ENCODE peak calls at places on chromosomes 16 and 17, in seven cellular contexts. X is cardiac muscle cell; N is uterus; R is CD8-positive, alpha-beta T cell; M is dorsolateral prefrontal cortex; A is brain microvascular endothelial cell; B is substantia nigra. P is an unnamed sample.

GRCh38 chr16:19696961-19697360 is 21.1 kb downstream of the KNOP1 start:
- DNase-seq in X (no peak), N (no peak), R (no peak), M (peak), A (no peak), B (no peak), P (peak)

GRCh38 chr17:67050476-67051154 is 6.3 kb downstream of the CACNG1 start:
- DNase-seq in X (no peak), N (no peak), R (no peak), M (no peak), A (no peak), B (no peak), P (no peak)

GRCh38 chr17:73363788-73364522 is 52.2 kb upstream of the CDC42EP4 start:
- DNase-seq in X (no peak), N (no peak), R (no peak), M (no peak), A (no peak), B (no peak), P (no peak)

GRCh38 chr16:75305364-75306101 is 54.1 kb upstream of the BCAR1 start:
- DNase-seq in X (peak), N (peak), R (peak), M (no peak), A (peak), B (no peak), P (no peak)

GRCh38 chr17:65389426-65389825 is 172.0 kb downstream of the AXIN2 start:
- DNase-seq in X (peak), N (no peak), R (no peak), M (no peak), A (peak), B (no peak), P (no peak)

GRCh38 chr17:55996826-55997225 is 156.4 kb upstream of the ANKFN1 start:
- DNase-seq in X (no peak), N (no peak), R (no peak), M (no peak), A (no peak), B (no peak), P (no peak)

GRCh38 chr17:45147102-45147580 is 1.1 kb upstream of the HEXIM1 start:
- DNase-seq in X (peak), N (no peak), R (no peak), M (peak), A (peak), B (no peak), P (peak)

GRCh38 chr17:705011-705410 is 9.6 kb downstream of the VPS53 start:
- DNase-seq in X (no peak), N (no peak), R (no peak), M (no peak), A (no peak), B (no peak), P (no peak)

GRCh38 chr16:8867483-8868271 is 1.1 kb downstream of the CARHSP1 start:
- DNase-seq in X (no peak), N (no peak), R (peak), M (no peak), A (no peak), B (no peak), P (no peak)

GRCh38 chr16:81266680-81267095 is 28.2 kb downstream of the BCO1 start:
- DNase-seq in X (peak), N (no peak), R (no peak), M (no peak), A (no peak), B (no peak), P (no peak)

GRCh38 chr17:63102034-63102433 is 136.0 kb downstream of the TANC2 start:
- DNase-seq in X (no peak), N (no peak), R (no peak), M (no peak), A (no peak), B (no peak), P (no peak)

GRCh38 chr17:38851434-38851833 is 2.1 kb downstream of the RPL23 start:
- DNase-seq in X (no peak), N (no peak), R (no peak), M (no peak), A (no peak), B (no peak), P (no peak)

GRCh38 chr16:3032624-3033023 is 4.1 kb downstream of the BICDL2 start:
- DNase-seq in X (no peak), N (no peak), R (no peak), M (no peak), A (no peak), B (no peak), P (no peak)

GRCh38 chr17:31007695-31008373 is 37.0 kb downstream of the RNF135 start:
- DNase-seq in X (no peak), N (no peak), R (no peak), M (no peak), A (no peak), B (no peak), P (no peak)

GRCh38 chr16:69927056-69927757 is 23.9 kb upstream of the CLEC18A start:
- DNase-seq in X (peak), N (peak), R (no peak), M (peak), A (peak), B (peak), P (peak)

GRCh38 chr17:38745545-38745944 is 2.6 kb downstream of the PCGF2 start:
- DNase-seq in X (no peak), N (no peak), R (no peak), M (no peak), A (no peak), B (no peak), P (no peak)

GRCh38 chr17:60745544-60745943 is 67.9 kb downstream of the BCAS3 start:
- DNase-seq in X (no peak), N (no peak), R (no peak), M (no peak), A (no peak), B (no peak), P (no peak)

DNA sequence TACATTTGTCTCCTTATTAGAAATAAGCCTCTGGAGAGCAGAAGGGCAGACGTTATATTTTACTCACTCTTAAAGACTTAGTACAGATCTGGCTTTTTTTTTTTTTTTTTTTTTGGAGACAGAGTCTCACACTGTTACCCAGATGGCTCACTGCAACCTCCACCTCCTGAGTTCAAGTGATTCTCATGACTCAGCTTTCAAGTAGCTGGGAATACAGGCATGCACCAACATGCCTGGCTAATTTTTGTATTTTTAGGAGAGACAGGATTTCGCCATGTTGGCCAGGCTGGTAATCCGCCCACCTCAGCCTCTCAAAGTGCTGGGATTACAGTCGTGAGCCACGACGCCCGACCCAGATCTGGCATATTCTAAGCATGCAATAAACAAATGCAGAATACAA is 36.4 kb upstream of the TMEM97 start:
- DNase-seq in X (peak), N (no peak), R (no peak), M (no peak), A (peak), B (no peak), P (no peak)
- H3K27ac ChIP-seq in X (no peak), N (no peak), R (no peak), M (no peak), A (peak), B (no peak), P (no peak)

GRCh38 chr16:67179421-67180080 is 4.2 kb downstream of the MATCAP1 start:
- DNase-seq in X (no peak), N (no peak), R (no peak), M (no peak), A (no peak), B (no peak), P (peak)
- H3K27ac ChIP-seq in X (no peak), N (no peak), R (no peak), M (no peak), A (no peak), B (no peak), P (no peak)

GRCh38 chr17:41930009-41930832 is at the start of gene ODAD4:
- DNase-seq in X (peak), N (peak), R (peak), M (peak), A (peak), B (peak), P (peak)
- H3K27ac ChIP-seq in X (peak), N (peak), R (peak), M (peak), A (peak), B (peak), P (peak)

GRCh38 chr16:88508868-88509748 is 56.0 kb downstream of the ZFPM1 start:
- DNase-seq in X (no peak), N (no peak), R (no peak), M (no peak), A (no peak), B (no peak), P (no peak)
- H3K27ac ChIP-seq in X (no peak), N (no peak), R (no peak), M (no peak), A (no peak), B (no peak), P (no peak)

GRCh38 chr17:16258916-16259315 is 41.9 kb downstream of the PIGL start:
- DNase-seq in X (peak), N (no peak), R (no peak), M (no peak), A (no peak), B (no peak), P (no peak)

GRCh38 chr17:16259926-16260325 is 42.9 kb downstream of the PIGL start:
- DNase-seq in X (no peak), N (no peak), R (no peak), M (peak), A (no peak), B (no peak), P (no peak)

GRCh38 chr17:16251556-16251955 is 34.5 kb downstream of the PIGL start:
- DNase-seq in X (no peak), N (no peak), R (no peak), M (no peak), A (no peak), B (no peak), P (no peak)

GRCh38 chr17:16251043-16251442 is 34.0 kb downstream of the PIGL start:
- DNase-seq in X (no peak), N (no peak), R (no peak), M (no peak), A (no peak), B (no peak), P (no peak)

DNA sequence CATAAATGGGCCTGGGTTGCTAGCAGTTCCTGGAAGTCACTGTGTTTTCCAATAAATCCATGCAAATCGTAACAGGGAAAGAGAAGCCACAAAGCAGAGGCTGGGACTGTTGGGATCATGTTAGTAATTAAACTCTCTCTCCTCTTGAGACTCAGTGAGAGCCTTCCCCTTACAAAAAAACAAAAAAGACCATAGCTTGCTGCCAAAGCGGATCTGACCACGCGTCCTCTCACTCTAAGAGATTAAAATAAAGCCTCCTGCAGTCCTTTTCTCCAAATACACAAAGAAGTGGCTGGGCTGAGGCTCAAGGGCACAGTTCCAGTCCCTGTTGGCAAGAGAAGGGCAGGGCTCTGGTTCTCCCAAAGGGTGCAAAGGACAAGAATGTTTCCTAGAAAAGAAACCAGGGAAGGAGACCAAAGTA is 38.5 kb downstream of the PIGL start:
- DNase-seq in X (peak), N (peak), R (no peak), M (peak), A (no peak), B (peak), P (no peak)
- H3K27ac ChIP-seq in X (peak), N (peak), R (no peak), M (no peak), A (no peak), B (peak), P (no peak)

DNA sequence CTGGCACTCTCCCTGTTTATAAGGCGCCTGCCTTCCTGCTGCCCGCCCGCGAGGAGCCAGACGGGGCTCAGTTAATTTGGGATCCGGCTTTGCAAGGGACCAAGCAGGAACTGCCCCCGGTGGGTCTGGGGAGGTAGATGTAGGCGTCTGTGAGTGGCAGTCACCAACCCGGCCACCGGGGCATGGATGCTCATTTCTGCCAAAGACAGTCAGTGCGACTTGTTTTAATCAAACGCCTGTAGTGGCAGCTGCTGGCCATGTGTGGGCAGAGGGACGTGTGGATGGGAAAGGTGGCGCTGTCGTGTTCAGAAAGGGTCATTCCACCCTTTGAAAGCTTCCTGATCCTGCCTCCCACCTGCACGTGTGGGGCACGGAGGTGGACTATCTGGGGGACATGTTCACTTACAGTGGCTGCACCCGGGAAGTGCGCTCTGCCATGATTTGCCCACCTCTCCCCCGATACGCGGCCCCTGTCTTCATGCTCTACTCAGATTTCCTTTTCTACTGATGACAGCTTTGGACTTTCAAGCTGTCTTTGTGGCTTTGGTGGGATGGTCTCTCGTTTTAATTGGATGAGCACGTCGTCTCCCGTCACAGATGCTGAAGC is 60.3 kb upstream of the CIBAR2 start:
- DNase-seq in X (no peak), N (no peak), R (no peak), M (peak), A (no peak), B (no peak), P (no peak)
- H3K27ac ChIP-seq in X (peak), N (peak), R (no peak), M (no peak), A (peak), B (no peak), P (no peak)

GRCh38 chr17:43987131-43988021 is 17.0 kb upstream of the NAGS start:
- DNase-seq in X (no peak), N (no peak), R (no peak), M (no peak), A (no peak), B (no peak), P (no peak)
- H3K27ac ChIP-seq in X (no peak), N (no peak), R (no peak), M (no peak), A (no peak), B (no peak), P (no peak)

DNA sequence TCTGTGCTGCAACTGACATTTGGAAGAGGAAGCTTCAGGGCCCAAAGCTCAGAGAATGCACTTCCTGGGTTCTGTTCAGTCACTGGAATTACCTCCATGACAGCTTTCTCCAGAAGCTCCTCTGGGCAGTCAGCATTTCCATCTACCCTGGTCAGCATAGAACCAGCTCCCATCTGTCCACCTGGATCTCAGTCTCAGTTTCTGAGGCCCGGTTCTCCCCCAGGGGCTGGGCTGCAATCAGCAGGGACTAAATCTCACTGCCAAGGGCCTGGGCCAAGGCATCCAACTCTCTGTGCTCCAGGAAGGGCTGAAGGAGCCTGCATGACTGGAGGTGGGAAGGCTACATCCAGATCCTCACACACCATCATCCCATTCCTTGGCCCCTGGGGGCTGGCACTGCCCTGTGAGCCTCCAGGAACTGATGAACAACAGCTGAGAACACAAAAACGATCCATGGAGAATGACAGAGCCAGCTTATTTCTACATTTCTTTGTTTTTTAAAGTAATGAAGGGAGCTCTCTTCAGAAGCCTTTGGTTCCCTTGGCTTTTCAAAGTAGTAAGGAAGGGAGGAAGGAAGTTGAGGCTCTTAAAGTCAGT is 66.3 kb upstream of the MRTFB start:
- DNase-seq in X (no peak), N (no peak), R (no peak), M (no peak), A (no peak), B (no peak), P (no peak)
- H3K27ac ChIP-seq in X (no peak), N (peak), R (no peak), M (peak), A (no peak), B (peak), P (peak)

GRCh38 chr16:739560-740458 is 988 bp downstream of the CIAO3 start:
- DNase-seq in X (no peak), N (no peak), R (no peak), M (no peak), A (no peak), B (no peak), P (no peak)
- H3K27ac ChIP-seq in X (no peak), N (peak), R (peak), M (no peak), A (no peak), B (peak), P (peak)